ENCODE peak calls at places on chromosomes 13 and 19, in four cellular contexts. V is K562, K is HCT116, L is H1. W is an unnamed sample.

GRCh38 chr19:1555802-1556638 is 12.1 kb downstream of the MEX3D start:
- DNase-seq in V (no peak), K (no peak), L (no peak), W (no peak)

GRCh38 chr19:46903458-46903857 is 42.7 kb downstream of the ARHGAP35 start:
- DNase-seq in V (no peak), K (no peak), L (no peak), W (no peak)

GRCh38 chr19:29216021-29216420 is 3.1 kb upstream of the UQCRFS1 start:
- DNase-seq in L (no peak), V (no peak), K (no peak), W (no peak)

GRCh38 chr19:38977445-38978314 is 2.1 kb upstream of the FBXO17 start:
- DNase-seq in L (no peak), K (no peak), V (no peak), W (no peak)

GRCh38 chr13:98386632-98387031 is 190.3 kb downstream of the STK24 start:
- DNase-seq in V (no peak), K (no peak), L (no peak), W (no peak)

GRCh38 chr13:103694471-103694870 is 628.3 kb upstream of the SLC10A2 start:
- DNase-seq in L (no peak), V (no peak), K (no peak), W (no peak)

GRCh38 chr19:51439021-51439465 is 19.2 kb downstream of the SIGLEC8 start:
- DNase-seq in K (no peak), L (no peak), V (peak), W (peak)

GRCh38 chr19:2207991-2208860 is 27.9 kb downstream of the PLEKHJ1 start:
- DNase-seq in L (no peak), V (peak), K (no peak), W (no peak)

GRCh38 chr13:50386527-50387123 is 371.4 kb downstream of the KCNRG start:
- DNase-seq in V (no peak), K (no peak), L (no peak), W (no peak)

GRCh38 chr13:28423010-28423409 is 71.9 kb downstream of the FLT1 start:
- DNase-seq in L (no peak), K (no peak), V (no peak), W (no peak)

GRCh38 chr19:42427313-42427712 is at the start of gene LIPE:
- DNase-seq in L (no peak), V (no peak), K (no peak), W (no peak)

GRCh38 chr19:48635263-48635965 is 1.8 kb downstream of the DBP start:
- DNase-seq in V (peak), K (no peak), L (no peak), W (no peak)

GRCh38 chr19:4208385-4209094 is 20.8 kb upstream of the EBI3 start:
- DNase-seq in V (peak), L (no peak), K (peak), W (peak)

GRCh38 chr19:1408300-1409203 is 1.2 kb downstream of the DAZAP1 start:
- DNase-seq in L (no peak), V (peak), K (no peak), W (no peak)

GRCh38 chr13:106140476-106140875 is 395.0 kb downstream of the EFNB2 start:
- DNase-seq in L (no peak), V (no peak), K (no peak), W (no peak)

GRCh38 chr13:111460548-111461444 is 140.4 kb downstream of the TEX29 start:
- DNase-seq in V (no peak), K (peak), L (peak), W (peak)

GRCh38 chr19:41844601-41845000 is at the start of gene LYPD4:
- DNase-seq in K (no peak), V (peak), L (no peak), W (no peak)

GRCh38 chr13:59842507-59842906 is 321.2 kb downstream of the DIAPH3 start:
- DNase-seq in V (no peak), L (no peak), K (no peak), W (no peak)

GRCh38 chr19:42857544-42857867 is 22.0 kb downstream of the PSG1 start:
- DNase-seq in L (no peak), K (no peak), V (no peak), W (no peak)

GRCh38 chr19:50510700-50511068 is 307 bp downstream of the JOSD2 start:
- DNase-seq in L (no peak), K (no peak), V (no peak), W (no peak)

GRCh38 chr19:33458171-33458633 is 63.4 kb downstream of the PEPD start:
- DNase-seq in V (no peak), K (no peak), L (no peak), W (no peak)

GRCh38 chr13:50133277-50133953 is 118.2 kb downstream of the KCNRG start:
- DNase-seq in K (no peak), L (no peak), V (no peak), W (no peak)

GRCh38 chr13:27920677-27921420 is 1.0 kb downstream of the PDX1 start:
- DNase-seq in V (no peak), L (no peak), K (no peak), W (no peak)

GRCh38 chr19:48424694-48425219 is 21.0 kb upstream of the GRWD1 start:
- DNase-seq in V (peak), L (no peak), K (no peak), W (no peak)

GRCh38 chr13:47038196-47038595 is 141.3 kb upstream of the HTR2A start:
- DNase-seq in K (no peak), V (no peak), L (no peak), W (no peak)

GRCh38 chr13:100550433-100550832 is 38.2 kb downstream of the GGACT start:
- DNase-seq in K (no peak), V (no peak), L (no peak), W (no peak)

GRCh38 chr13:79631260-79631659 is 150.3 kb downstream of the NDFIP2 start:
- DNase-seq in K (peak), L (no peak), V (no peak), W (no peak)

GRCh38 chr19:12695090-12695489 is 1.3 kb downstream of the FBXW9 start:
- DNase-seq in V (no peak), L (no peak), K (no peak), W (no peak)

DNA sequence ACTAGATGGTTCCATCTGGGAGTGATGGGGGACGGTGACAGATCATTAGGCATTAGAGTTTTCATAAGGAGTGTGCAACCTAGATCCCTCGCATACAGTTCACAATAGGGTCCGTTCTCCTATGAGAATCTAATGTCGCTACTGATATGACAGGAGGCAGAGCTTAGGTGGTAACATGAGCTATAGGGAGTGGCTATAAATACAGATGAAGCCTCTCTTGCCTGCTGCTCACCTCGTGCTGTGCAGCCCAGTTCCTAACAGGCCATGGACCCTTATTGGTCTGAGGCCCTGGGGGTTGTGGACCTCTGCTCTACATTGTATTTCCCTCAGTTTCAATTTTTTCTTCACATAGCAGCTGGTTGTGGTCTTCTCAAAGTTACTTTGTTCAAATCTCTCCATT is 56.5 kb downstream of the CDK8 start:
- DNase-seq in V (no peak), K (no peak), L (no peak), W (no peak)
- TF ChIP-seq FOSL1 in V (no peak), K (no peak), L (no peak), W (no peak)

GRCh38 chr19:15378529-15379082 is 981 bp downstream of the AKAP8 start:
- DNase-seq in V (peak), K (no peak), L (no peak), W (peak)
- TF ChIP-seq FOSL1 in V (no peak), K (no peak), L (peak), W (no peak)

DNA sequence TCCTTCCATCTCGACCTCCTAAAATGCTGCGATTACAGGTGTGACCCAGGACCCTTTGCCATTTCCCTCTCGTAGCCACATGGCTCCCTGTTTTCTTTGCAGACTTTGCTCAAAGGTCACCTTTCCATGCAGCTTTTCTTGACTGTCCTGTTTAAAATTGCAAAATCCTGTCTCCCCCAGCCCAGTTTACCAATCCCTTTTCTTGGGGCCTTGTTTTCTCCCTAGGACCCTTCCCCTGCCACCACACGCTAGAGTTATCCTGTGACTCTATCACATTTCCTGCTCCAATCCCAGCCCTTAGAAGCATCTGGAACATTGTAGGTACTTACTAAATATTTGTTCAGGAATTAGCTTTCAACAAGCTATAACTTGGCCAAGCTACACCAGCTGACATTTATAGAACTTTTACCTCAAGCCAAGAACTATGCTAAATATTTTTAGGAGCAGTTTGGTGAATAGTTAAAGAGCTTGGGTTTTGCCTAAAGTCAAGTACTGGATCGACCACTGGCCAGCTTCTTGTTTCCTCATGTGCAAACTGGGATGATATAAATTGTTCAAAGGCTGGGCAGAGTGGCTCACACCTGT is 9.1 kb upstream of the SERTAD3 start:
- DNase-seq in K (no peak), L (no peak), V (no peak), W (no peak)
- TF ChIP-seq FOSL1 in K (no peak), L (no peak), V (no peak), W (no peak)

DNA sequence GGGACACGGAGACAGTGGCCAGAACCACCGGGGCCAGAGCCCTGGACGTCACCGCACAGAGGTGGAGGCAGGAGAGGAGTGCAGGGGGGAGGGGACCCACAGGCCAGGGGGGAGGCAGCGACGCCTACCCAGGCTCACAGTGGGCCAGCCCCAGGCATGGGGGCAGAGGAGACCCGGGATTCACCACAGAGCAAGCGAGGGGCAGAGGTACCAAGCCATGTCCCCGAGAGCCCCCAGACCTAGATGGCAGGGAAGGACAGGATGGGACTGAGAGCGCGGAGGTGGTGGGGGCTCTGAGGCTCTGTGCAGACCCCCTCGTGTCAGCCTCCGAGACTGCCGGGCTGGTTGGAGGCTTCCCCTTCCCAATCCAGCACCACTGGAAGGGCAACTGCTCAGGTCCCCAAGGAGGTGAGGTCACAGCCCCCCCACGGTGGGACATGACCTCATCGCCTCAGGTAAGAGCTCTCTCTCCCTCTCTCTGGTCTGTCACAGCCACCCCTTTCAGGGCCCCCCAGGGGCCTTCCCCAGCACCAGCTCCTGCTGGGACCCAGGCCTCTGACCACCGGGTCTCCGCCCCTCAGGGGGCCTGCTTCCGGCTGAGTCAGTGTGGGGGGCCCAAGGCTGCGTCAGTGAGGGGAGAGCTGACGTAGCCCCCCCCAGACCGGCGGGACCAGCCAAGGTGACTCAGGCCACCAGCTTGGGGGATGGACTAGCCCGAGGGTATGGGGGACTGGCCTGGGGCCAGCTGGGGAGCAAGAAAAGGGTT is 2.2 kb upstream of the IL11 start:
- DNase-seq in V (no peak), K (no peak), L (no peak), W (peak)
- TF ChIP-seq FOSL1 in V (no peak), K (no peak), L (no peak), W (no peak)

GRCh38 chr19:10625003-10625761 is at the start of gene SLC44A2:
- DNase-seq in K (peak), L (no peak), V (peak), W (no peak)
- TF ChIP-seq FOSL1 in K (no peak), L (no peak), V (no peak), W (no peak)

GRCh38 chr19:18338471-18339001 is 1.9 kb upstream of the PGPEP1 start:
- DNase-seq in V (no peak), L (no peak), K (no peak), W (no peak)

GRCh38 chr19:18340237-18340989 is at the start of gene PGPEP1:
- DNase-seq in K (no peak), V (peak), L (no peak), W (no peak)

GRCh38 chr19:18339703-18340102 is 695 bp upstream of the PGPEP1 start:
- DNase-seq in L (no peak), V (peak), K (no peak), W (no peak)

GRCh38 chr19:18342090-18342632 is 1.8 kb downstream of the PGPEP1 start:
- DNase-seq in K (no peak), V (no peak), L (no peak), W (no peak)

GRCh38 chr19:18340990-18341868 is 831 bp downstream of the PGPEP1 start:
- DNase-seq in L (no peak), V (peak), K (no peak), W (peak)
- TF ChIP-seq FOSL1 in L (no peak), V (peak), K (no peak), W (no peak)

GRCh38 chr13:114043421-114044053 is 69.7 kb upstream of the C13orf46 start:
- DNase-seq in L (no peak), K (no peak), V (no peak), W (peak)
- TF ChIP-seq FOSL1 in L (no peak), K (no peak), V (no peak), W (no peak)

GRCh38 chr19:343451-343931 is 1.1 kb downstream of the MIER2 start:
- DNase-seq in K (no peak), V (no peak), L (no peak), W (no peak)

GRCh38 chr19:342128-342455 is 2.5 kb downstream of the MIER2 start:
- DNase-seq in V (no peak), K (no peak), L (no peak), W (no peak)

GRCh38 chr19:343941-344624 is 513 bp downstream of the MIER2 start:
- DNase-seq in K (no peak), V (peak), L (no peak), W (no peak)

GRCh38 chr19:341386-342127 is 3.0 kb downstream of the MIER2 start:
- DNase-seq in L (no peak), K (no peak), V (no peak), W (peak)

DNA sequence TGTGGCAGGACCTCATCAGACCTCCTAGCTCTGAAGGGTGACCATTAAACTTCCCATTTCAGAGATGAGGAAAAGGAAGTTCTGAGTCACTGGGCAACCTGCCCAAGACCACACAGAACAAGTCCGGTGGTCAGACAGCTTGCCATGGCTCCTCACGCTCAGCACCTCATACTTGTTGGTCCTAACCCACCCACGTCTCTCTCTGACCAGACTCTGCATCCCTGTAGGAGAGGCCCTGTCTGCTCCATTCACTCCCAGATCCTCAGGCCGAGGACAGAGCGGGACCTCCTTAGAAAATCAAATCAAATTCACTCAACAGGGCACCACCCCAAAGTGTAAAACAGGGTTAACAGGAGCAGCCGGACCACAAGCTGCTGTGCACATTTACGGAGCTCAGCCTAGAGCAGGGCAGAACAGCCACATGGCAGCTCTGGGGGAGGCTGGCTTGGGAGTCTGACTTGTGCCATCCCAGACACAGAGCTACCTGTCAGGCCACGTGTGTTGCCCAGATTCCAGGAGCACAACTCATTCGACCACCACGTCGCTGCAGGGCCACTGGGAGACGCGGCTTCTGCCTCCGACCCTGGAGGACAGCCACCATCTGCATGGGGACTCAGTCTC is 1.7 kb downstream of the MIER2 start:
- DNase-seq in K (peak), L (no peak), V (no peak), W (no peak)
- TF ChIP-seq FOSL1 in K (peak), L (no peak), V (peak), W (no peak)

DNA sequence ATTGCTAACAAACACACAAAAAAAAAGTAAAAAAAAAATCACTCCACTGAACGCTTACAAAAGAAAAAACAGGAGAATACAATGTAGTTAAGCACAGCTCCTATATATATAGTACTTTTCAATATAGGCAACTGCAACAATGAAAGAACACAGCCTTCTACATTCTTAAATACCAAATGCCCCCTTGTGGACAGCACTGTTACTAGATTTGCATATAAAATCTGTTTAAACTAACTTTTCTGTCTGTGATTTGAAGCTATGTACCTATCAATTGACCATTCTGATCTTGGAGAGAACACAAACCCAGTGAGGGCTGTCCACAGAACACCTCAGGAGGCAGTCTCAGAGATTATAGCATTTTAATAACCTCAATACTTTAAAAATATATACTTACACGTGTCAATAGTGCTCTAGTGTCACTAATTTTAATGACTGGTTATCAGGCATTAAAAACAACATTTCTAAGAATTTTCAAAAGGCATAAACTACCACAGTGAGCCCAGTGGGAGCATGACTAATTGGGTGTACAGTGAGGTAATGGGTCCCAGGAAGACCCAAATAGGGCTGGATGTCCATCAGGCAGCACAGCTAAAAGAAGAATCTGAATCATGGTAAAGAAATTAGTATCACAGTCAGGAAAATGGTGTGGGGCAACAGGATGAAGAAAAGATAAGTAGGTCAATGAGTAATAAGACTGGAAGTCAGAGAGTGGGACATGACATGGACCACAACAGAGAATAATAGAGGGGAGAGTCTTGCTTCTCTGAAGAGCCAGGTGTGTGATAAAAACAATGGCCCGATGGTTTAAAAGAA is 22.2 kb downstream of the CCDC169 start:
- DNase-seq in V (no peak), K (no peak), L (no peak), W (peak)
- TF ChIP-seq FOSL1 in V (no peak), K (no peak), L (no peak), W (no peak)

W was measured in HepG2.